ENCODE peak calls at places on chromosome X, in four cellular contexts. Q is H1, S is HepG2, M is GM12878. I is an unnamed sample.
A peak's percentile ranks its signal among the peaks of the same experiment; 100 is the strongest.

GRCh38 chrX:26032141-26032917 is 105.8 kb upstream of the MAGEB18 start:
- DNase-seq in Q (no peak), S (no peak), M (no peak), I (no peak)

GRCh38 chrX:69761633-69762032 is 145.7 kb downstream of the EDA start:
- DNase-seq in Q (no peak), S (no peak), M (no peak), I (no peak)

GRCh38 chrX:39165773-39166172 is 364.5 kb downstream of the MID1IP1 start:
- DNase-seq in Q (no peak), S (no peak), M (no peak), I (no peak)

GRCh38 chrX:12970691-12971202 is 4.2 kb upstream of the TMSB4X start:
- DNase-seq in Q (no peak), S (peak; percentile 27), M (peak; percentile 55), I (peak; percentile 66)

GRCh38 chrX:97597954-97598353 is 714.2 kb downstream of the RPA4 start:
- DNase-seq in Q (no peak), S (no peak), M (no peak), I (no peak)

GRCh38 chrX:30504309-30504708 is 73.3 kb downstream of the TASL start:
- DNase-seq in Q (no peak), S (peak; percentile 20), M (peak; percentile 5), I (peak; percentile 22)

GRCh38 chrX:13043938-13044337 is 482 bp downstream of the FAM9C start:
- DNase-seq in Q (no peak), S (no peak), M (no peak), I (no peak)

GRCh38 chrX:101619336-101619735 is 1.5 kb upstream of the ARMCX6 start:
- DNase-seq in Q (no peak), S (peak; percentile 12), M (no peak), I (peak; percentile 71)

DNA sequence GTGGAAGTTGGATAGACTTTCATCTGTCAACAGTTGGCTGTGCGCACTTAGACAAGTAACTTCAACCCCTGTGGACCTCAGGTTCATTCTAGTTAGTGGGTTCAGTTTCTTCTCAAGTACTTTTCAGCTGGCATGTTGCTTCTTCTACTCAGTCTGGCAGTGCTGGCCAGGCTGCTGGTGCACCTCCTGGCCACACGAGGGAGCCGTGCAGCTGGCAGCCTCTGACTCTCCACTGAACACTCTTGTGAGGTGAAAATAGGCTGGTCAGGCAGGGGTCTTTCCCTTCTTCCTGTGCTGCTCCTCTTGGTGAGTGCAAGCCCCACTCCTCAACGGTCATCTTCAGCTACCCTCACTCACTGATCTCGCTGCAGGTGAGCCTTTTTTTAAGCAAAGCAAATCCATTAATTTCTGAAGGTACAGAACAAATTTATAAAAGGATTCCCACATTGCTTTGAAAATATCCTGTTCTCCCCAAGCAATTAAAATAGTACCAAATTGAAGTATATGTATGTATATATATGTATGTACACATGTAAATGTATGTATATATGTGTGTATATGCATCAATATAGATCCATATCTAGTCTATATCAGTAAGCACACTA is 30.6 kb downstream of the LONRF3 start:
- DNase-seq in Q (peak; percentile 62), S (peak; percentile 12), M (no peak), I (peak; percentile 48)
- TF ChIP-seq CBX5 in Q (no peak), S (no peak), M (no peak), I (no peak)

DNA sequence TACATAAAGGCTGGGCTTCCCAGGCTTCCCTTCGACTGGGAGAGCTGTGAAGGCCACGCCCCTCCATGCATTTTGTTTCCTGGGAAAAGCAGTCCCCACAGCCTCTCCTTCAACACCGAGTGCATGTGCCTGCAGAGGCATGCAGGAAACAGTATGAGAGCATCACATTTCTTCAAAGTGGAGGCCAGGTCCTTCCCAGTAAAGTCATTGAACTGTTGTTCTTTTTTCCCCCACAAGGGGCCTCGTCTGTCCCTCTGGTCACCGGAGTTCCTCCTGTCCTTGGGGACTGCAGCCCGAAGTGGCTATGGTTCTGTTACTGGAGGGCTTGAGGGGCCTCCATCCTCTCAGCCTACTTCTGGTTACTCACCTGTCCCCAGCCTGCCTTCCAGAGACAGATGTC is 56.0 kb downstream of the RAI2 start:
- DNase-seq in Q (peak; percentile 37), S (no peak), M (no peak), I (peak; percentile 15)
- TF ChIP-seq CBX5 in Q (no peak), S (no peak), M (no peak), I (no peak)

DNA sequence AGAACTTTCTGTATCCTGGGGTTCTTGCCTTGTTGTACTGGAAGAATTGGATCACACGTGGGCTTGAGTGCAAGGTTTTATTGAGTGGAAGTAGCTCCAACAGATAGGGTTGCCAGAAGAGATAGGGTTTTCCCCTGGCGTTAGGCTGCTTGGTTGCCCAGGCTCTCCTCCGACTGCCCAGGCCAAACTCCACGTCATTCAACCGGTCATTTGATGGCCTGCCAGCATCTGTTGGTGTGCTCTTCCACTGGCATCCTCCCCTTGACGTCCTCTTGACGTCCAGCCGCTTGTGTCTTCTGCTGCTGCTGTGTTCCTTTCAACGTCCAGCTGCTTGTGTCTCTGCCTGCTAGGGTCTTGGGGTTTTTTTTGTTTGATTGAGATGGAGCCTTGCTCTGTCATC is 340.3 kb upstream of the ZCCHC13 start:
- DNase-seq in Q (no peak), S (no peak), M (no peak), I (no peak)
- TF ChIP-seq CBX5 in Q (no peak), S (no peak), M (no peak), I (no peak)

GRCh38 chrX:20989361-20989760 is 384.9 kb upstream of the CNKSR2 start:
- DNase-seq in Q (no peak), S (no peak), M (no peak), I (no peak)

GRCh38 chrX:20988804-20989203 is 385.4 kb upstream of the CNKSR2 start:
- DNase-seq in Q (no peak), S (no peak), M (no peak), I (no peak)

GRCh38 chrX:20988118-20988517 is 386.1 kb upstream of the CNKSR2 start:
- DNase-seq in Q (no peak), S (no peak), M (no peak), I (no peak)
- TF ChIP-seq CBX5 in Q (no peak), S (no peak), M (no peak), I (no peak)

GRCh38 chrX:71533850-71534515 is 1.1 kb downstream of the OGT start:
- DNase-seq in Q (peak; percentile 49), S (peak; percentile 7), M (no peak), I (peak; percentile 25)
- TF ChIP-seq CBX5 in Q (no peak), S (no peak), M (no peak), I (no peak)

DNA sequence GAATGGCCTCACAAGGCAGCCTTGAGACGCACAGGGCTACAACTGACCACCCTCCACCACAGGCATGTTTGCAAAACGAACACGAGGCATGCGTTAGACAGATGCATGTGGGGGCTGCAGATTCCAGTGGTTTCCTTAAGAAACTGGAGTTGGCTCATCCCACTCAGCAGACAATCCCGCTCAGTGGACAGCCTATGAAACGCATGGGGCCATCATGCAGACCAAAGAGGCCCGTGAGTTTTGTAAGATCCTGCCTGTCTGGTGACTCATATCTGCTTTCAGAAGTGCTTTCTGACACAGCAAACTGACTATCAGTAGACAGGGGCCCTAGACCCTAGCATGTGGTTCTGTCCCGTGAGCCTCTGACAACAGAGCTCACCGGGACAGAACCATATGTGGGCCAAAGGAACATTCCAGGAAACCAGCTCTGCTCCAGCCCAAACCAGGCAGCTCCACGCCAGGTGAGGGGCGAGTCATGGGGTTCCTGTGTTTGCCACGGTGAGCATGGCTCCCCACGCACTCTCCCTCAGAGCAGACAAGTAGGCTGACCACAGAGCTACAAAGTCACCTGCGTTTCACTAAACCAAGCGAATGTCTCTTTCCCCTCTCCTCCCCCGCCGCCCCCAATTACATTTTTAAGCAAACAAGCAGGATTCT is 74.4 kb downstream of the MTMR1 start:
- DNase-seq in Q (no peak), S (no peak), M (no peak), I (peak; percentile 53)
- TF ChIP-seq CBX5 in Q (no peak), S (no peak), M (no peak), I (no peak)